ENCODE peak calls at places on chromosomes 11 and 22, in ten cellular contexts. V is stimulated activated CD8-positive, alpha-beta memory T cell treated with anti-CD3 and anti-CD28 coated beads, Interleukin-15, amount 100 ng/mL, for 4 hours; K is hepatic stellate cell; J is activated CD4-positive, alpha-beta T cell treated with anti-CD3 and anti-CD28 coated beads for 24 hours; D is fibroblast of mammary gland; B is HuH-7.5; W is IMR-90; Z is spleen; M is Jurkat, Clone E6-1; X is hippocampal formation. Y is an unnamed sample.

GRCh38 chr11:132960273-132960672 is 572.0 kb downstream of the OPCML start:
- DNase-seq in V (no peak), K (no peak), J (no peak), D (no peak), B (no peak), W (no peak), Z (no peak), M (no peak), X (no peak), Y (no peak)

GRCh38 chr11:119204066-119204465 is 2.1 kb upstream of the CBL start:
- DNase-seq in V (no peak), K (no peak), J (no peak), D (no peak), B (no peak), W (no peak), Z (peak), M (no peak), X (no peak), Y (no peak)

GRCh38 chr11:111978028-111978771 is 41.1 kb downstream of the DIXDC1 start:
- DNase-seq in V (no peak), K (peak), J (no peak), D (peak), B (no peak), W (peak), Z (no peak), M (no peak), X (peak), Y (no peak)

GRCh38 chr11:34345012-34345804 is 12.6 kb downstream of the ABTB2 start:
- DNase-seq in V (no peak), K (no peak), J (no peak), D (peak), B (peak), W (peak), Z (no peak), M (no peak), X (no peak), Y (peak)

GRCh38 chr11:74138572-74138971 is 32.2 kb downstream of the C2CD3 start:
- DNase-seq in V (no peak), K (peak), J (no peak), D (peak), B (peak), W (peak), Z (no peak), M (no peak), X (no peak), Y (no peak)

GRCh38 chr22:38203090-38203810 is 1.5 kb downstream of the MAFF start:
- DNase-seq in V (no peak), K (no peak), J (no peak), D (no peak), B (peak), W (peak), Z (peak), M (no peak), X (no peak), Y (no peak)

GRCh38 chr22:47563406-47564157 is 801.1 kb downstream of the TBC1D22A start:
- DNase-seq in V (no peak), K (no peak), J (no peak), D (no peak), B (no peak), W (no peak), Z (no peak), M (no peak), X (no peak), Y (no peak)

GRCh38 chr11:71304491-71304890 is 52.1 kb upstream of the SHANK2 start:
- DNase-seq in V (no peak), K (no peak), J (no peak), D (no peak), B (no peak), W (no peak), Z (peak), M (no peak), X (no peak), Y (no peak)

GRCh38 chr11:62556102-62556871 is 9.7 kb upstream of the AHNAK start:
- DNase-seq in V (peak), K (peak), J (no peak), D (peak), B (no peak), W (peak), Z (peak), M (peak), X (peak), Y (peak)

GRCh38 chr22:23749747-23750373 is 1.1 kb downstream of the ZNF70 start:
- DNase-seq in V (no peak), K (no peak), J (no peak), D (no peak), B (no peak), W (no peak), Z (no peak), M (no peak), X (no peak), Y (peak)

GRCh38 chr22:24115247-24116207 is 65.8 kb upstream of the SUSD2 start:
- DNase-seq in V (no peak), K (no peak), J (no peak), D (no peak), B (no peak), W (no peak), Z (no peak), M (no peak), X (no peak), Y (no peak)

GRCh38 chr11:119376197-119376847 is 5.2 kb downstream of the USP2 start:
- DNase-seq in V (no peak), K (no peak), J (no peak), D (no peak), B (no peak), W (peak), Z (no peak), M (no peak), X (peak), Y (no peak)

GRCh38 chr22:47606426-47606825 is 844.0 kb downstream of the TBC1D22A start:
- DNase-seq in V (no peak), K (no peak), J (no peak), D (no peak), B (no peak), W (no peak), Z (peak), M (no peak), X (no peak), Y (no peak)

GRCh38 chr11:2139118-2139490 is at the start of gene IGF2:
- DNase-seq in V (peak), K (peak), J (no peak), D (no peak), B (peak), W (no peak), Z (no peak), M (no peak), X (no peak), Y (no peak)